ENCODE peak calls at places on chromosomes 12 and 14, in four cellular contexts. One of them, this sample, is unnamed.

GRCh38 chr14:77654001-77654431 is 37.6 kb upstream of the SPTLC2 start:
- DNase-seq in colonic mucosa: no peak
- DNase-seq in cardiac muscle cell: no peak
- DNase-seq in esophagus squamous epithelium: no peak
- DNase-seq in this sample: no peak

GRCh38 chr14:61609885-61610284 is 85.4 kb upstream of the HIF1A start:
- DNase-seq in colonic mucosa: no peak
- DNase-seq in cardiac muscle cell: peak; percentile 90
- DNase-seq in esophagus squamous epithelium: no peak
- DNase-seq in this sample: no peak

GRCh38 chr12:66823857-66824570 is 145.1 kb upstream of the GRIP1 start:
- DNase-seq in cardiac muscle cell: no peak
- DNase-seq in colonic mucosa: no peak
- DNase-seq in esophagus squamous epithelium: no peak
- DNase-seq in this sample: peak; percentile 93

GRCh38 chr14:92902726-92903125 is 20.2 kb upstream of the CHGA start:
- DNase-seq in cardiac muscle cell: no peak
- DNase-seq in esophagus squamous epithelium: no peak
- DNase-seq in colonic mucosa: no peak
- DNase-seq in this sample: no peak

GRCh38 chr14:101547961-101548669 is 13.2 kb upstream of the DIO3 start:
- DNase-seq in esophagus squamous epithelium: no peak
- DNase-seq in cardiac muscle cell: no peak
- DNase-seq in colonic mucosa: no peak
- DNase-seq in this sample: no peak

GRCh38 chr12:67681145-67681778 is 32.7 kb downstream of the DYRK2 start:
- DNase-seq in esophagus squamous epithelium: no peak
- DNase-seq in colonic mucosa: no peak
- DNase-seq in cardiac muscle cell: peak; percentile 95
- DNase-seq in this sample: peak; percentile 76

GRCh38 chr14:96090441-96091148 is 51.4 kb downstream of the C14orf132 start:
- DNase-seq in esophagus squamous epithelium: no peak
- DNase-seq in colonic mucosa: peak; percentile 57
- DNase-seq in cardiac muscle cell: peak; percentile 85
- DNase-seq in this sample: no peak

GRCh38 chr12:59787610-59788009 is 191.8 kb downstream of the SLC16A7 start:
- DNase-seq in cardiac muscle cell: no peak
- DNase-seq in esophagus squamous epithelium: no peak
- DNase-seq in colonic mucosa: no peak
- DNase-seq in this sample: no peak

GRCh38 chr14:90839024-90839888 is 23.0 kb upstream of the TTC7B start:
- DNase-seq in esophagus squamous epithelium: no peak
- DNase-seq in colonic mucosa: no peak
- DNase-seq in cardiac muscle cell: peak; percentile 68
- DNase-seq in this sample: no peak

GRCh38 chr14:65336191-65336591 is 76.3 kb upstream of the FUT8 start:
- DNase-seq in cardiac muscle cell: peak; percentile 64
- DNase-seq in esophagus squamous epithelium: no peak
- DNase-seq in colonic mucosa: no peak
- DNase-seq in this sample: no peak

GRCh38 chr12:111228916-111229666 is 139.8 kb downstream of the PHETA1 start:
- DNase-seq in colonic mucosa: no peak
- DNase-seq in esophagus squamous epithelium: no peak
- DNase-seq in cardiac muscle cell: no peak
- DNase-seq in this sample: no peak

GRCh38 chr14:80364274-80364673 is 153.0 kb upstream of the DIO2 start:
- DNase-seq in colonic mucosa: no peak
- DNase-seq in cardiac muscle cell: peak; percentile 55
- DNase-seq in esophagus squamous epithelium: no peak
- DNase-seq in this sample: peak; percentile 25

GRCh38 chr12:1720494-1720893 is 29.6 kb downstream of the ADIPOR2 start:
- DNase-seq in colonic mucosa: no peak
- DNase-seq in cardiac muscle cell: no peak
- DNase-seq in esophagus squamous epithelium: no peak
- DNase-seq in this sample: no peak

GRCh38 chr14:26276757-26277156 is 321.1 kb downstream of the NOVA1 start:
- DNase-seq in cardiac muscle cell: no peak
- DNase-seq in esophagus squamous epithelium: no peak
- DNase-seq in colonic mucosa: no peak
- DNase-seq in this sample: no peak

GRCh38 chr14:22657861-22658260 is 13.7 kb upstream of the OR6J1 start:
- DNase-seq in colonic mucosa: no peak
- DNase-seq in cardiac muscle cell: peak; percentile 75
- DNase-seq in esophagus squamous epithelium: no peak
- DNase-seq in this sample: peak; percentile 70

GRCh38 chr14:20711275-20712069 is 22.9 kb downstream of the ANG start:
- DNase-seq in colonic mucosa: no peak
- DNase-seq in esophagus squamous epithelium: no peak
- DNase-seq in cardiac muscle cell: peak; percentile 45
- DNase-seq in this sample: no peak

GRCh38 chr14:98606041-98606640 is 665.9 kb downstream of the BCL11B start:
- DNase-seq in colonic mucosa: no peak
- DNase-seq in esophagus squamous epithelium: no peak
- DNase-seq in cardiac muscle cell: no peak
- DNase-seq in this sample: no peak

GRCh38 chr14:105416671-105417070 is 3.0 kb upstream of the MTA1 start:
- DNase-seq in esophagus squamous epithelium: no peak
- DNase-seq in cardiac muscle cell: no peak
- DNase-seq in colonic mucosa: no peak
- DNase-seq in this sample: no peak

GRCh38 chr14:39974036-39974435 is 541.8 kb upstream of the FBXO33 start:
- DNase-seq in cardiac muscle cell: no peak
- DNase-seq in colonic mucosa: no peak
- DNase-seq in esophagus squamous epithelium: no peak
- DNase-seq in this sample: no peak

GRCh38 chr12:25436206-25436912 is 116.7 kb downstream of the LMNTD1 start:
- DNase-seq in esophagus squamous epithelium: no peak
- DNase-seq in cardiac muscle cell: peak; percentile 91
- DNase-seq in colonic mucosa: peak; percentile 52
- DNase-seq in this sample: peak; percentile 66

DNA sequence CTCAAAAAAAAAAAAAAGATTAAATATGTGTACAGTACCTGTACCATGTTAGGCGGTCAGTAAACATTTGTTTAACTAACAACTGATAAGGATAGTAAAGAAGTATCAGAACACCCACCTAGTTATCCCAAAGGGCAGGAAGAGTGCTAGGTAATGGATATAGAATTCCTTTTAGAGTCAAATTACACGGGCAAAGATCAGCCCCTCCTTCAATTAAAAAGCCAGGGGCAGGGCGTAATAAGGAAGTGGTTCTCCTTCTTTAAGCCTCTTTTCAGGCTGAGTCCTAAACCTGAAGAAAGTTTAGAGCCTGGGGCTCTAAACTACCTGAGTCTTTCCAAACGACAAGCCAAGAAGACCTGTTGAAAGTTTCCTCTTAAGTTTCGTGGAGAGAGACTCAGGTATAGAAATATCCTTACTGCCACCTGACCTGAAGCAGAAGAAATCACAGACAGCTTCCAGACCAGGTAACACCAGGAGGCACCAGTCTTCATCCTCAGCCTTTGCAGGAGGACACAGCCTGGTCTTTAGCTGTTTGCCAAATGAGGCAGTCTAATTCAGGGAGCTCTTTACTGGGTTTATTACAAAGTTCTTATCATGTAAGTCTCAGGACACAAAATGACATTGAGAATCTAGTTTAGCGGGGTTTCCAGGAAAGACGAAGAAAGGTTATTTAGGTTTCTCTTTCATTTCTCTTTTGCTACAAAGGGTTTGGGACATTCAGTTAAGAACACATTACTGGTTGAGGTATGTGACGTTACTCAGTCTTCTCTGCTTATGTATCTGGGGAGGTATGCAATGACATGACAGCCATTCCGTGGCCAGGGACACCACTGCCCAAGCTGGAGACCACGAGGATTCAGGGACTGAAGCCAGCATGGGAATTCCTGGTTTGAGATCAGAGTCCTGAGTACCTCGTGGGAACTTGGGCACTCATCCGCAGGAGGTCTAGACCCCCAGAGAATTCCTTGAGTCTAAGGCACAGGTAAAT is at the start of gene BCL2L14:
- DNase-seq in cardiac muscle cell: no peak
- DNase-seq in esophagus squamous epithelium: no peak
- DNase-seq in colonic mucosa: peak; percentile 71
- DNase-seq in this sample: peak; percentile 42
- TF ChIP-seq CTCF in cardiac muscle cell: no peak
- TF ChIP-seq CTCF in esophagus squamous epithelium: no peak
- TF ChIP-seq CTCF in colonic mucosa: no peak
- TF ChIP-seq CTCF in this sample: peak; percentile 27

GRCh38 chr12:122860854-122861585 is 25.8 kb downstream of the HIP1R start:
- DNase-seq in colonic mucosa: no peak
- DNase-seq in esophagus squamous epithelium: no peak
- DNase-seq in cardiac muscle cell: no peak
- DNase-seq in this sample: no peak

GRCh38 chr12:122860052-122860853 is 25.0 kb downstream of the HIP1R start:
- DNase-seq in cardiac muscle cell: peak; percentile 86
- DNase-seq in colonic mucosa: peak; percentile 89
- DNase-seq in esophagus squamous epithelium: no peak
- DNase-seq in this sample: peak; percentile 58

GRCh38 chr12:122862872-122863701 is 27.8 kb downstream of the HIP1R start:
- DNase-seq in colonic mucosa: peak; percentile 91
- DNase-seq in esophagus squamous epithelium: no peak
- DNase-seq in cardiac muscle cell: no peak
- DNase-seq in this sample: no peak

GRCh38 chr12:122862110-122862634 is 26.9 kb downstream of the HIP1R start:
- DNase-seq in cardiac muscle cell: no peak
- DNase-seq in colonic mucosa: no peak
- DNase-seq in esophagus squamous epithelium: no peak
- DNase-seq in this sample: no peak

GRCh38 chr12:122861586-122861970 is 26.3 kb downstream of the HIP1R start:
- DNase-seq in cardiac muscle cell: no peak
- DNase-seq in esophagus squamous epithelium: no peak
- DNase-seq in colonic mucosa: no peak
- DNase-seq in this sample: no peak
- H3K36me3 ChIP-seq in cardiac muscle cell: peaks cover 5% of the 10 kb centered on the region
- H3K36me3 ChIP-seq in esophagus squamous epithelium: peaks cover 5% of the 10 kb centered on the region
- H3K36me3 ChIP-seq in colonic mucosa: peaks cover 3% of the 10 kb centered on the region
- H3K36me3 ChIP-seq in this sample: peaks cover 12% of the 10 kb centered on the region

DNA sequence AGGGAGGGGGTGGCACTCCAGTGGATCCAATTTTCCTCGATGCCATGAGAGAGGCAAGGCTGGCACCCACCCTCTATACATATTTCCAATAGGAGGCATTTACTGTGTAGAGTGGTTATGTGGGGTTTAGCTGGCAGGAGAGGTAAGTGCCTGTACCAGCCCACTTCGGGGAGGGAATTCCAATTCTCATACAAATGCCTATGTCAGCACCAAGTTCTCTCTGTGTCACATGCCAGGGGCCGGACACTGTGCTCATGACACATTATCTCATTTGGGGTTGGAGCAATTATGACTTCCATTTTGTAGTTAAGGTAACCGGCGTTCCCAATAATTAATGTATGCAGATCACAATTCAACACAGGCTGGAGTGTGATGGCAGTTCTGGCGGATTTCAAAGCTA is 284.3 kb downstream of the KSR2 start:
- DNase-seq in esophagus squamous epithelium: no peak
- DNase-seq in colonic mucosa: no peak
- DNase-seq in cardiac muscle cell: no peak
- DNase-seq in this sample: no peak
- TF ChIP-seq CTCF in esophagus squamous epithelium: no peak
- TF ChIP-seq CTCF in colonic mucosa: no peak
- TF ChIP-seq CTCF in cardiac muscle cell: no peak
- TF ChIP-seq CTCF in this sample: no peak

GRCh38 chr12:122382919-122383350 is 39.5 kb downstream of the CLIP1 start:
- DNase-seq in cardiac muscle cell: no peak
- DNase-seq in colonic mucosa: no peak
- DNase-seq in esophagus squamous epithelium: no peak
- DNase-seq in this sample: no peak

GRCh38 chr12:122389677-122390076 is 32.8 kb downstream of the CLIP1 start:
- DNase-seq in colonic mucosa: no peak
- DNase-seq in cardiac muscle cell: no peak
- DNase-seq in esophagus squamous epithelium: no peak
- DNase-seq in this sample: no peak

DNA sequence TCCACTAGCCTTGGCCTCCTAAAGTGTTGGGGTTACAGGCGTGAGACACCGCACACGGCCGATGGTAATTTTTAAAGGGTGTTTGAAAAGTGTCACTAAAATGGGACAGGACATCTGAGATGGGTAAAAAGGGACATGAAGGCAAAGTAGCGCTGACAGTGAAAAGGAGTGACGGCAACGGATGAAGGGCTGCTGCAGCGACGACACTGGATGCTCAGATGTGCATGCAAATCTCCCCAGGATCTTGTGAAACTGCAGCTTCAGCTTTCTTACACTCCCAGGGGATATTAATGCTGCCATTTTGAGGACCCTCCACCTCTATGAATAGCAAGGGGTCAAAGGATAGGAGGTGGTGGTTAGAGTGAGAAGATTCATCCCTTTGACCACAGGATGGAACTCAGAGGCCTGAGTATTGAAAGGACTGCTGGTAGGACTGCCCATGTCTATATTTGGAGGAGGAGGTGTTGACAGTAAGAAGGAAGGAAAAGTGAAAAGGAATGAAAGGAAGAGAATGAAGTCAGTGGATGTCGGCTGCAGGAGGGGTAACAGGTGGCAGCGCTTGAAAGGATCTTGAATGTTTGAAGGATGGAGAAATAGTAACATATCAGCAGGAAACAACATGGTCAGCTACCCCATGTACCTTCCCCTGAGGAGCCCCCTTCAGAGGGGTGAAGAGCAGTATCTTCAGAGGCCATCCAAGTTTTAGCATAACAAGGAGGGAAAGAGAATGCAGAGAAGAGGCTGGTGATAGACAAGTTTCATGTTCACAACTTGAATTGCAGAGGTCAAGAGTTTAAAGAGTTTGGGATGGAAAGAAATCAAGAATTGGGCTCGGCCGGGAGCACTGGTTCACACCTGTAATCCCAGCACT is 37.1 kb downstream of the CLIP1 start:
- DNase-seq in esophagus squamous epithelium: no peak
- DNase-seq in cardiac muscle cell: no peak
- DNase-seq in colonic mucosa: no peak
- DNase-seq in this sample: no peak
- H3K36me3 ChIP-seq in esophagus squamous epithelium: no peaks in the 10 kb centered on the region
- H3K36me3 ChIP-seq in cardiac muscle cell: peaks cover 4% of the 10 kb centered on the region
- H3K36me3 ChIP-seq in colonic mucosa: no peaks in the 10 kb centered on the region
- H3K36me3 ChIP-seq in this sample: peaks cover 6% of the 10 kb centered on the region